ENCODE peak calls at places on chromosomes 2 and 18, in nine cellular contexts. E, X, P, L, T, G, N, I and B are unnamed samples.

GRCh38 chr2:122736279-122736678 is 980.8 kb downstream of the TSN start:
- DNase-seq in N (no peak), T (no peak), G (no peak), X (no peak), I (no peak), L (no peak), P (no peak), E (no peak), B (no peak)

GRCh38 chr2:153478289-153479261 is at the start of gene RPRM:
- DNase-seq in T (no peak), P (peak), E (peak), N (peak), X (peak), I (peak), G (peak), L (peak), B (peak)

GRCh38 chr2:179106342-179107178 is 56.6 kb upstream of the CCDC141 start:
- DNase-seq in I (peak), T (no peak), P (peak), E (no peak), G (no peak), X (no peak), N (no peak), L (peak), B (no peak)

GRCh38 chr2:39481611-39482010 is 44.5 kb upstream of the MAP4K3 start:
- DNase-seq in P (peak), I (no peak), L (peak), N (no peak), T (no peak), G (no peak), X (no peak), E (no peak), B (no peak)

GRCh38 chr2:113886479-113887383 is 3.2 kb upstream of the ACTR3 start:
- DNase-seq in G (no peak), L (peak), I (no peak), X (no peak), E (no peak), T (peak), P (peak), N (no peak), B (peak)

GRCh38 chr2:235494716-235495372 is 1.0 kb downstream of the AGAP1 start:
- DNase-seq in L (peak), N (peak), E (peak), X (no peak), G (no peak), I (peak), P (peak), T (no peak), B (no peak)

GRCh38 chr2:234076451-234076850 is 25.9 kb downstream of the SPP2 start:
- DNase-seq in L (no peak), E (no peak), P (no peak), X (no peak), T (no peak), G (no peak), I (no peak), N (no peak), B (no peak)

GRCh38 chr18:63142502-63143045 is 177.0 kb downstream of the BCL2 start:
- DNase-seq in L (no peak), N (no peak), X (no peak), I (no peak), E (no peak), G (no peak), P (no peak), T (no peak), B (no peak)

GRCh38 chr2:174002679-174003078 is 37.5 kb upstream of the SP3 start:
- DNase-seq in L (no peak), P (no peak), E (no peak), I (no peak), X (no peak), T (no peak), N (no peak), G (no peak), B (no peak)

GRCh38 chr2:171509945-171510731 is 12.1 kb upstream of the CYBRD1 start:
- DNase-seq in E (no peak), X (no peak), L (no peak), I (no peak), T (no peak), G (no peak), N (no peak), P (no peak), B (peak)

GRCh38 chr2:168490015-168490874 is 34.2 kb downstream of the CERS6 start:
- DNase-seq in N (peak), X (no peak), I (no peak), E (no peak), T (peak), G (peak), L (peak), P (peak), B (peak)

GRCh38 chr2:75605770-75606535 is 40.6 kb upstream of the MRPL19 start:
- DNase-seq in L (peak), P (peak), T (no peak), E (no peak), N (no peak), X (no peak), I (peak), G (no peak), B (no peak)

GRCh38 chr2:66568650-66569300 is 133.8 kb downstream of the MEIS1 start:
- DNase-seq in T (no peak), E (no peak), G (no peak), I (no peak), L (no peak), P (no peak), X (no peak), N (no peak), B (no peak)

GRCh38 chr2:222878284-222878876 is 17.5 kb downstream of the ACSL3 start:
- DNase-seq in N (no peak), X (no peak), I (no peak), T (no peak), G (no peak), E (no peak), P (no peak), L (no peak), B (no peak)

GRCh38 chr2:97758131-97758705 is 44.8 kb downstream of the ZAP70 start:
- DNase-seq in I (no peak), G (no peak), X (no peak), P (no peak), T (no peak), L (no peak), N (no peak), E (no peak), B (no peak)

GRCh38 chr2:165277295-165277694 is 38.1 kb downstream of the SCN2A start:
- DNase-seq in X (no peak), T (no peak), L (peak), N (no peak), E (no peak), I (no peak), P (no peak), G (no peak), B (no peak)

GRCh38 chr2:241739651-241740050 is 5.2 kb downstream of the D2HGDH start:
- DNase-seq in N (no peak), P (peak), E (no peak), T (no peak), I (no peak), L (peak), G (no peak), X (no peak), B (no peak)

GRCh38 chr2:240135706-240136012 is 446 bp downstream of the COPS9 start:
- DNase-seq in N (no peak), G (no peak), I (no peak), E (no peak), X (no peak), L (no peak), T (no peak), P (no peak), B (no peak)

GRCh38 chr2:23430263-23430662 is 45.3 kb downstream of the KLHL29 start:
- DNase-seq in E (no peak), P (peak), G (no peak), L (peak), N (no peak), T (no peak), I (no peak), X (no peak), B (no peak)

GRCh38 chr2:8268172-8268783 is 413.6 kb upstream of the ID2 start:
- DNase-seq in T (no peak), I (no peak), P (no peak), G (no peak), E (no peak), X (no peak), N (no peak), L (peak), B (no peak)

GRCh38 chr2:68796306-68796905 is 61.8 kb downstream of the ARHGAP25 start:
- DNase-seq in X (no peak), G (no peak), I (no peak), E (no peak), L (no peak), T (peak), N (no peak), P (no peak), B (no peak)

GRCh38 chr18:3294435-3295080 is 32.6 kb downstream of the MYL12B start:
- DNase-seq in P (peak), N (no peak), X (no peak), T (no peak), G (no peak), L (peak), I (peak), E (no peak), B (no peak)

GRCh38 chr2:51079945-51080344 is 48.0 kb upstream of the NRXN1 start:
- DNase-seq in P (no peak), I (no peak), G (no peak), X (no peak), T (no peak), N (no peak), L (no peak), E (no peak), B (no peak)

GRCh38 chr2:203453858-203454451 is 81.1 kb downstream of the RAPH1 start:
- DNase-seq in L (peak), G (no peak), P (peak), I (no peak), X (peak), N (peak), E (peak), T (peak), B (peak)

GRCh38 chr2:21667638-21668037 is 543.9 kb downstream of the TDRD15 start:
- DNase-seq in T (no peak), L (no peak), N (no peak), I (no peak), E (no peak), P (no peak), G (no peak), X (no peak), B (no peak)

GRCh38 chr2:133352719-133353118 is 215.5 kb downstream of the NCKAP5 start:
- DNase-seq in I (no peak), N (no peak), T (no peak), P (no peak), E (no peak), G (no peak), X (no peak), L (peak), B (no peak)

GRCh38 chr2:67259581-67260347 is 137.4 kb upstream of the ETAA1 start:
- DNase-seq in T (no peak), I (peak), E (no peak), X (no peak), P (peak), G (no peak), L (peak), N (no peak), B (no peak)

GRCh38 chr2:30757737-30758136 is 49.5 kb downstream of the CAPN13 start:
- DNase-seq in T (no peak), E (no peak), N (no peak), G (no peak), L (no peak), X (no peak), I (no peak), P (no peak), B (no peak)

GRCh38 chr18:50099725-50100414 is 95.1 kb downstream of the MYO5B start:
- DNase-seq in N (no peak), P (peak), E (no peak), G (no peak), L (peak), I (no peak), X (no peak), T (no peak), B (peak)

GRCh38 chr2:109368798-109369197 is 239.8 kb downstream of the SH3RF3 start:
- DNase-seq in I (no peak), E (no peak), L (no peak), T (no peak), G (peak), N (no peak), X (no peak), P (no peak), B (no peak)

GRCh38 chr2:3483227-3483985 is 35.9 kb downstream of the ADI1 start:
- DNase-seq in E (no peak), T (no peak), L (peak), I (peak), P (no peak), N (peak), X (no peak), G (no peak), B (no peak)

GRCh38 chr2:34602262-34602661 is 1003.2 kb upstream of the FAM98A start:
- DNase-seq in L (no peak), N (no peak), T (no peak), E (no peak), X (no peak), I (no peak), G (no peak), P (no peak), B (no peak)

GRCh38 chr18:3015203-3015590 is 2.3 kb upstream of the LPIN2 start:
- DNase-seq in T (no peak), N (no peak), I (no peak), E (no peak), G (no peak), P (peak), X (no peak), L (peak), B (no peak)

GRCh38 chr2:238299803-238300202 is 11.4 kb upstream of the PER2 start:
- DNase-seq in E (no peak), T (no peak), X (no peak), G (no peak), L (no peak), N (no peak), P (no peak), I (peak), B (no peak)

GRCh38 chr2:238304116-238304515 is 15.7 kb upstream of the PER2 start:
- DNase-seq in L (no peak), N (no peak), X (no peak), P (no peak), G (no peak), I (no peak), T (peak), E (no peak), B (no peak)

GRCh38 chr2:238302751-238303150 is 14.3 kb upstream of the PER2 start:
- DNase-seq in L (no peak), T (no peak), P (no peak), G (no peak), X (no peak), I (no peak), E (no peak), N (no peak), B (no peak)

GRCh38 chr2:238305092-238305862 is 15.0 kb upstream of the TRAF3IP1 start:
- DNase-seq in G (no peak), L (peak), I (no peak), E (no peak), P (no peak), N (no peak), X (no peak), T (peak), B (no peak)

DNA sequence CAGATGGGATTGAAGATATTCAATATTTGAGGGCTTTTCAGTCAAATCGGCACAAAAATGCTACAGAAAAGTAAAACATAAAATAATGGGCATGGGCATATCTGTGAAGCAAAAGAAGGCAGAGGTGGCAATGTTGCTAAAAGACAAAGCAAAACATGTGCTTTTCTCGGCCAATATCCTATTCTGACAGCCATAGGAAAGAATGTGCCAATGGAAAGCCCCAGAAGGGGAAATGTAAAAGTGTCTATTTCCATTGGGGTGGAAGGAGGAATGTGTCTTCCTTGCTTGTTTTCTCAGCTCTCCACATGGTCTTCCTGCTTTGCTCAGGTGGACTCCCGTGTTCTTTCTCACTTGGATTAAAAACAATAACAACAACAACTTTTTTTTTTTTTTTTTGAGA is 13.7 kb upstream of the PER2 start:
- DNase-seq in T (no peak), N (no peak), L (no peak), P (no peak), G (no peak), E (no peak), X (no peak), I (no peak), B (no peak)
- TF ChIP-seq CTCF in T (no peak), N (no peak), L (no peak), P (no peak), G (no peak), E (no peak), X (no peak), I (no peak), B (no peak)

GRCh38 chr2:105790467-105791118 is 45.9 kb downstream of the NCK2 start:
- DNase-seq in P (no peak), T (no peak), X (no peak), G (no peak), E (no peak), N (no peak), L (no peak), I (no peak), B (no peak)

GRCh38 chr2:105787376-105788318 is 42.9 kb downstream of the NCK2 start:
- DNase-seq in T (peak), N (peak), P (no peak), X (peak), I (no peak), L (no peak), G (no peak), E (no peak), B (no peak)

GRCh38 chr2:105788670-105789290 is 44.1 kb downstream of the NCK2 start:
- DNase-seq in P (no peak), I (no peak), T (no peak), N (no peak), L (no peak), X (no peak), E (no peak), G (no peak), B (no peak)

GRCh38 chr2:105791229-105791628 is 46.5 kb downstream of the NCK2 start:
- DNase-seq in P (no peak), G (no peak), N (no peak), E (no peak), T (no peak), X (no peak), L (no peak), I (no peak), B (no peak)

GRCh38 chr2:105789745-105790466 is 45.2 kb downstream of the NCK2 start:
- DNase-seq in P (peak), X (no peak), G (no peak), L (peak), N (no peak), I (no peak), E (no peak), T (peak), B (peak)
- TF ChIP-seq CTCF in P (peak), X (no peak), G (peak), L (peak), N (no peak), I (no peak), E (no peak), T (peak), B (peak)

DNA sequence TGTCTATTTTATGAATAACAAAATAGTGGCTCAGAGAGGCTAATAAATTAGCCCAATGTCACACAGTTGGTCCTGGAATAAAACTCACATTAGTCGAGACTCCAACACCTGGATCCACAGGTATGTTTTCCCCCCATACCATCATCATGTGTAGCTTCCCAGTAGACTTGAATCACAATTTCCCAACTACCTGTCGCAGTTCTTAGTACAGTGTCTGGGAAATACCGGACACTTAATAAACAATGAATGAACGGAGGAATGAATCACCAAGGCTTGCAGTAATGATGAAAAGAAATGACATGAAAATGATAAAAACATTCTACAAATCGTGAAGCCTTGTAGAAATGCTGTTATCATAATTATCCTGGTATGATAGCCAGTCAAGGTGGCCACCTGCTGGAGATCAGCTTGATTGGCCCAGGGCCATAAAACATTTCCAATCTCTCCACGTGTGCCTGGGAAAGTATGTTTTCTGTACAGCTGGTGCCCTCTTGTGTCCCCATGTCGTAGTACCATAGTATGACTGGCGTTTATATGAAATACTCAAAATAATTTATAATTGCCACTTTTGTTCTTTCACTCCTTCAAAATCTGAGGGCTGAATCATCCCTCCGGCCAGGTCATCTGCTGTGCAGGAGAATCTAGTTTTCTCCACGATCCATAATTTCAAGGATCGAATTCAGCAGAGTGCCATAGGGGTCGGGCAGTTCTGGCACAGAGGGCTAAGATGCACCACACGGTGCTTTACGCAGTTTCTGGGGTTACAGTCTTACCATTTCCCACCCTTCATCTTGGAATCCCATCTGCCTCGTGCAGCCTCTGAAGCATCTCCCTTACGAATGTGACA is 95.4 kb downstream of the LAMA1 start:
- DNase-seq in G (no peak), X (no peak), T (peak), L (peak), N (peak), P (peak), I (peak), E (peak), B (no peak)
- TF ChIP-seq CTCF in G (no peak), X (no peak), T (peak), L (peak), N (peak), P (peak), I (peak), E (peak), B (no peak)

DNA sequence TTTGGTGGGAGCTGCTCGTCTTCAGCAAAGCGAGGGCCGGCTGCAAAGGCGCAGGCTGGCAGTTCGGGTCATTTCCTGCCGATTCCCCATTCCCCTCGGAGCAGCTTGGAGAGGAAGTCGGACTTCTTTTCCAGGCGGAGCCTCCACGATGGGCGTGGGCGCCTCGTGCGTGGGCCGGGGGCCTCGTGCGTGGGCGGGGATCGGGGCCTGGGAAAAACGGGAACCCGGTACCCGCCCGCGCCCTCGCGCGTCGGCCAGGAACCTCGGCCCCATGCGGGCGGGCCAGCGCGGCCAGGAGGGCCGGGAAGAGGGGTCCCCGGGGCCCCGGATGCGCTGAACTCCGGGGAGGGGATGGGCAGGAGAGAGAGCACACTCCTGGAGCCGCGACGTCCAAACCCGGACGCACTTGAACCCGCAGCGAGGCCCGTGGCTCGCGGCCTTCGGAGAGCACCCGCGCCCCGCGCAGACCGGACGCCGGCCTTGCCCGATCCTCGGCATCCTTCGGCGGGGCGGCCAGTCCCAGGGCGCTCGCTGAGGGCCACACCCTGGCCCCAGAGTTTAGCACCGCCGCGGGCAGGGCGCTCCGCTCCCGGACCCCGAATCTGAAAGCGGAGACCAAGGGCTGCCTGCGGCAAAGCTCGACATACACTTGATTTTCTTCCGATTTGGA is 368.4 kb downstream of the MTX2 start:
- DNase-seq in G (no peak), N (no peak), X (no peak), E (peak), P (peak), T (no peak), L (peak), I (peak), B (no peak)
- TF ChIP-seq CTCF in G (no peak), N (peak), X (no peak), E (no peak), P (no peak), T (no peak), L (no peak), I (no peak), B (no peak)

GRCh38 chr2:37782721-37783438 is 111.4 kb upstream of the CDC42EP3 start:
- DNase-seq in G (no peak), N (no peak), X (no peak), P (peak), I (no peak), E (no peak), T (no peak), L (peak), B (no peak)
- TF ChIP-seq CTCF in G (no peak), N (no peak), X (no peak), P (no peak), I (no peak), E (no peak), T (no peak), L (no peak), B (no peak)